ENCODE peak calls at places on chromosomes 4 and X, in eight cellular contexts. W, B, H, O, I, Y, Q and S are unnamed samples.

GRCh38 chr4:6917445-6918241 is 8.0 kb downstream of the TBC1D14 start:
- DNase-seq in Q (peak; percentile 70), Y (peak; percentile 91), O (no peak), I (peak; percentile 49), H (peak; percentile 91), B (peak; percentile 40), W (no peak), S (no peak)

GRCh38 chr4:152032722-152033131 is 271.9 kb upstream of the GATB start:
- DNase-seq in Y (no peak), H (no peak), O (no peak), W (peak; percentile 86), Q (no peak), I (no peak), B (no peak), S (no peak)

GRCh38 chr4:101328063-101328602 is 19.2 kb downstream of the PPP3CA start:
- DNase-seq in I (peak; percentile 48), Q (peak; percentile 29), B (no peak), H (no peak), W (no peak), Y (no peak), O (no peak), S (no peak)

GRCh38 chr4:168019019-168019651 is 73.2 kb upstream of the ANXA10 start:
- DNase-seq in Y (no peak), O (no peak), H (no peak), B (no peak), Q (no peak), I (no peak), W (no peak), S (no peak)

GRCh38 chrX:136953867-136954787 is 73.6 kb upstream of the RBMX start:
- DNase-seq in Q (peak; percentile 43), I (peak; percentile 69), O (peak; percentile 9), Y (peak; percentile 79), B (peak; percentile 27), W (peak; percentile 56), H (peak; percentile 45), S (no peak)

GRCh38 chrX:68077378-68077777 is 355.9 kb downstream of the OPHN1 start:
- DNase-seq in O (no peak), I (no peak), H (no peak), W (no peak), Y (no peak), B (no peak), Q (no peak), S (no peak)

GRCh38 chr4:80183196-80184052 is 13.9 kb upstream of the PRDM8 start:
- DNase-seq in W (peak; percentile 62), B (peak; percentile 31), I (peak; percentile 22), H (peak; percentile 52), O (peak; percentile 51), Y (peak; percentile 77), Q (peak; percentile 48), S (no peak)

GRCh38 chrX:103254171-103254824 is 657 bp downstream of the TCEAL8 start:
- DNase-seq in B (peak; percentile 6), Q (peak; percentile 30), H (no peak), W (peak; percentile 44), Y (peak; percentile 24), I (peak; percentile 44), O (peak; percentile 32), S (no peak)

GRCh38 chrX:46912673-46913491 is 661 bp downstream of the JADE3 start:
- DNase-seq in O (no peak), Y (peak; percentile 76), B (peak; percentile 11), H (peak; percentile 5), Q (peak; percentile 76), I (peak; percentile 18), W (peak; percentile 66), S (no peak)

GRCh38 chr4:154578919-154579318 is 11.6 kb downstream of the FGA start:
- DNase-seq in B (no peak), O (no peak), H (no peak), Y (no peak), I (no peak), W (no peak), Q (no peak), S (no peak)

GRCh38 chr4:142474398-142475087 is 371.6 kb downstream of the INPP4B start:
- DNase-seq in O (no peak), W (peak; percentile 13), H (peak; percentile 84), I (no peak), Q (no peak), Y (no peak), B (no peak), S (no peak)

GRCh38 chr4:174154455-174154854 is 129.0 kb downstream of the FBXO8 start:
- DNase-seq in H (no peak), Y (no peak), B (no peak), O (no peak), I (no peak), Q (no peak), W (peak; percentile 51), S (no peak)

GRCh38 chr4:183332447-183332846 is 10.2 kb upstream of the CLDN24 start:
- DNase-seq in W (no peak), Q (no peak), I (no peak), Y (no peak), H (no peak), B (no peak), O (no peak), S (no peak)

GRCh38 chrX:106263817-106264216 is 95.7 kb downstream of the PWWP3B start:
- DNase-seq in B (no peak), Y (peak; percentile 0), Q (no peak), I (no peak), W (no peak), O (no peak), H (no peak), S (no peak)

GRCh38 chrX:102720237-102721168 is at the start of gene GPRASP3:
- DNase-seq in Q (peak; percentile 59), Y (no peak), I (peak; percentile 77), B (peak; percentile 54), W (peak; percentile 79), O (peak; percentile 78), H (peak; percentile 90), S (no peak)

GRCh38 chrX:135388841-135389240 is 32.9 kb upstream of the SMIM10L2A start:
- DNase-seq in I (no peak), W (no peak), Q (no peak), H (no peak), Y (no peak), B (no peak), O (no peak), S (no peak)

GRCh38 chrX:15530318-15530717 is 29.7 kb downstream of the BMX start:
- DNase-seq in I (no peak), Q (no peak), H (no peak), Y (no peak), W (no peak), B (no peak), O (no peak), S (no peak)

GRCh38 chr4:150252306-150252705 is 174.1 kb downstream of the DCLK2 start:
- DNase-seq in B (no peak), I (no peak), O (no peak), Y (no peak), W (no peak), Q (no peak), H (no peak), S (no peak)

GRCh38 chrX:130114141-130114561 is 3.9 kb upstream of the ELF4 start:
- DNase-seq in I (no peak), Q (no peak), B (no peak), O (no peak), Y (no peak), H (no peak), W (no peak), S (no peak)

GRCh38 chr4:127505203-127505602 is 127.6 kb upstream of the INTU start:
- DNase-seq in Y (no peak), Q (no peak), O (no peak), W (no peak), B (no peak), H (no peak), I (no peak), S (no peak)

GRCh38 chr4:1011022-1011694 is at the start of gene FGFRL1:
- DNase-seq in I (peak; percentile 92), H (no peak), W (peak; percentile 98), Y (peak; percentile 97), O (peak; percentile 19), B (peak; percentile 91), Q (peak; percentile 98), S (peak; percentile 35)

GRCh38 chr4:121358473-121358872 is 22.3 kb downstream of the QRFPR start:
- DNase-seq in W (peak; percentile 14), O (no peak), H (no peak), Y (peak; percentile 78), B (no peak), Q (no peak), I (no peak), S (no peak)

GRCh38 chr4:917992-918391 is 14.1 kb downstream of the GAK start:
- DNase-seq in I (no peak), O (no peak), B (no peak), Y (no peak), W (no peak), H (no peak), Q (no peak), S (no peak)

GRCh38 chr4:116913451-116913850 is 171.9 kb downstream of the TRAM1L1 start:
- DNase-seq in Q (no peak), I (no peak), B (no peak), O (no peak), Y (no peak), H (no peak), W (no peak), S (no peak)

GRCh38 chr4:36159208-36159607 is 85.1 kb downstream of the ARAP2 start:
- DNase-seq in H (no peak), I (no peak), B (no peak), Q (no peak), Y (peak; percentile 8), O (no peak), W (no peak), S (no peak)

GRCh38 chr4:56424697-56425514 is 10.5 kb downstream of the PPAT start:
- DNase-seq in Y (peak; percentile 51), W (peak; percentile 42), B (peak; percentile 33), H (peak; percentile 23), I (peak; percentile 53), Q (peak; percentile 32), O (no peak), S (no peak)

GRCh38 chr4:81039351-81040174 is 9.1 kb downstream of the BMP3 start:
- DNase-seq in Y (peak; percentile 46), O (no peak), Q (no peak), B (no peak), H (peak; percentile 20), W (no peak), I (no peak), S (no peak)

GRCh38 chr4:163492951-163493504 is 1.5 kb upstream of the TMA16 start:
- DNase-seq in O (no peak), H (no peak), W (no peak), Y (peak; percentile 43), I (no peak), Q (no peak), B (no peak), S (no peak)

GRCh38 chr4:140308366-140309123 is 64.9 kb upstream of the SCOC start:
- DNase-seq in Q (no peak), B (no peak), H (peak; percentile 24), I (no peak), Y (no peak), W (peak; percentile 76), O (peak; percentile 80), S (peak; percentile 11)

GRCh38 chr4:186642998-186643397 is 80.7 kb downstream of the FAT1 start:
- DNase-seq in I (no peak), Q (no peak), B (no peak), W (no peak), O (no peak), Y (peak; percentile 69), H (no peak), S (no peak)

GRCh38 chrX:44314259-44314734 is 29.2 kb downstream of the EFHC2 start:
- DNase-seq in Y (peak; percentile 97), Q (no peak), I (no peak), O (no peak), B (peak; percentile 1), H (no peak), W (peak; percentile 20), S (no peak)

GRCh38 chr4:160353548-160353947 is 1250.7 kb downstream of the RAPGEF2 start:
- DNase-seq in Y (no peak), O (peak; percentile 23), Q (no peak), W (no peak), I (no peak), B (no peak), H (no peak), S (no peak)

GRCh38 chr4:168694669-168695068 is 197.8 kb downstream of the PALLD start:
- DNase-seq in Y (no peak), B (no peak), O (no peak), Q (no peak), W (no peak), H (no peak), I (no peak), S (no peak)

GRCh38 chrX:653316-653715 is 22.7 kb downstream of the SHOX start:
- DNase-seq in O (no peak), W (no peak), Y (no peak), B (no peak), I (no peak), H (no peak), Q (no peak), S (no peak)